ENCODE peak calls at places on chromosomes 6 and 20, in five cellular contexts. O is fibroblast of pulmonary artery, H is OCI-LY7, T is SJSA1, J is coronary artery. M is an unnamed sample.

GRCh38 chr6:168828800-168829199 is 387.8 kb downstream of the SMOC2 start:
- DNase-seq in T (no peak), J (no peak), H (no peak), O (peak; percentile 50), M (no peak)

GRCh38 chr6:31907158-31907813 is 5.4 kb upstream of the ZBTB12 start:
- DNase-seq in T (no peak), H (no peak), O (peak; percentile 96), J (no peak), M (no peak)

GRCh38 chr6:1789092-1789491 is 179.4 kb downstream of the FOXC1 start:
- DNase-seq in O (peak; percentile 65), H (no peak), J (no peak), T (no peak), M (no peak)

GRCh38 chr6:78093861-78094360 is 441.1 kb downstream of the MEI4 start:
- DNase-seq in H (no peak), J (no peak), O (no peak), T (no peak), M (no peak)

GRCh38 chr6:3698021-3698420 is 53.5 kb downstream of the PXDC1 start:
- DNase-seq in J (no peak), H (no peak), O (peak; percentile 60), T (no peak), M (no peak)

GRCh38 chr20:49179368-49180277 is 8.5 kb downstream of the STAU1 start:
- DNase-seq in H (no peak), J (no peak), T (no peak), O (no peak), M (no peak)

GRCh38 chr20:9202440-9203080 is 133.7 kb downstream of the PLCB4 start:
- DNase-seq in O (no peak), T (no peak), J (no peak), H (no peak), M (no peak)

GRCh38 chr20:7856756-7857155 is 83.5 kb downstream of the HAO1 start:
- DNase-seq in H (peak; percentile 10), O (peak; percentile 82), T (no peak), J (no peak), M (no peak)

GRCh38 chr6:36725581-36725980 is 28.0 kb downstream of the RAB44 start:
- DNase-seq in J (no peak), H (no peak), T (no peak), O (no peak), M (no peak)

GRCh38 chr6:154907293-154907692 is 87.8 kb upstream of the TIAM2 start:
- DNase-seq in J (peak; percentile 26), T (no peak), H (no peak), O (peak; percentile 30), M (no peak)

GRCh38 chr20:6622041-6622440 is 145.4 kb upstream of the BMP2 start:
- DNase-seq in H (no peak), T (no peak), J (no peak), O (peak; percentile 17), M (no peak)

GRCh38 chr6:159533568-159533967 is 159.5 kb downstream of the SOD2 start:
- DNase-seq in H (no peak), T (no peak), J (no peak), O (no peak), M (no peak)

GRCh38 chr20:12913781-12914443 is 94.9 kb upstream of the SPTLC3 start:
- DNase-seq in O (no peak), T (no peak), J (no peak), H (no peak), M (no peak)

GRCh38 chr20:1005452-1006027 is 3.4 kb upstream of the RSPO4 start:
- DNase-seq in T (no peak), J (peak; percentile 45), O (peak; percentile 26), H (peak; percentile 60), M (peak; percentile 84)

GRCh38 chr20:33908351-33908750 is 85.4 kb upstream of the RALY start:
- DNase-seq in H (no peak), T (peak; percentile 54), J (no peak), O (peak; percentile 20), M (no peak)

GRCh38 chr6:87357479-87358196 is 13.0 kb downstream of the C6orf163 start:
- DNase-seq in T (no peak), H (no peak), J (no peak), O (no peak), M (peak; percentile 17)

GRCh38 chr20:48025661-48026060 is 240.4 kb upstream of the SULF2 start:
- DNase-seq in J (no peak), T (no peak), H (no peak), O (peak; percentile 53), M (no peak)

GRCh38 chr6:37155394-37156312 is 14.3 kb upstream of the PIM1 start:
- DNase-seq in J (no peak), H (peak; percentile 97), T (no peak), O (no peak), M (no peak)

GRCh38 chr6:112298816-112299281 is 44.5 kb upstream of the LAMA4 start:
- DNase-seq in H (no peak), O (peak; percentile 68), J (no peak), T (no peak), M (no peak)

GRCh38 chr20:1423625-1424106 is 30.8 kb upstream of the FKBP1A start:
- DNase-seq in T (peak; percentile 55), H (peak; percentile 34), O (peak; percentile 79), J (no peak), M (peak; percentile 69)

GRCh38 chr20:32429343-32429742 is 71.2 kb downstream of the ASXL1 start:
- DNase-seq in O (no peak), J (no peak), H (no peak), T (peak; percentile 35), M (peak; percentile 39)

GRCh38 chr20:32429745-32430360 is 71.7 kb downstream of the ASXL1 start:
- DNase-seq in J (no peak), H (no peak), T (peak; percentile 64), O (no peak), M (peak; percentile 35)

GRCh38 chr20:32432277-32432676 is 74.1 kb downstream of the ASXL1 start:
- DNase-seq in J (no peak), H (no peak), T (no peak), O (no peak), M (no peak)

GRCh38 chr20:32433311-32434021 is 75.3 kb downstream of the ASXL1 start:
- DNase-seq in O (no peak), H (no peak), J (no peak), T (peak; percentile 32), M (peak; percentile 43)

GRCh38 chr20:32431457-32431856 is 73.3 kb downstream of the ASXL1 start:
- DNase-seq in O (no peak), T (no peak), H (no peak), J (no peak), M (peak; percentile 13)
- H3K4me3 ChIP-seq in O (no peak overlapping the region), T (no peak overlapping the region), H (no peak overlapping the region), J (no peak overlapping the region), M (no peak overlapping the region)

GRCh38 chr6:49551866-49552129 is 1.3 kb downstream of the C6orf141 start:
- DNase-seq in J (no peak), O (no peak), T (no peak), H (no peak), M (no peak)

GRCh38 chr6:49553353-49553752 is 2.9 kb downstream of the C6orf141 start:
- DNase-seq in T (no peak), H (no peak), J (no peak), O (no peak), M (no peak)

GRCh38 chr6:49550413-49551125 is at the start of gene C6orf141:
- DNase-seq in H (no peak), J (no peak), T (no peak), O (no peak), M (peak; percentile 85)

GRCh38 chr6:49551126-49551865 is 828 bp downstream of the C6orf141 start:
- DNase-seq in H (no peak), J (no peak), T (no peak), O (no peak), M (peak; percentile 62)

GRCh38 chr6:49552596-49552995 is 2.1 kb downstream of the C6orf141 start:
- DNase-seq in J (no peak), O (no peak), H (no peak), T (no peak), M (no peak)
- H3K4me3 ChIP-seq in J (no peak overlapping the region), O (peak overlapping the region; percentile 13), H (no peak overlapping the region), T (no peak overlapping the region), M (no peak overlapping the region)

GRCh38 chr20:44584103-44584690 is 1.8 kb downstream of the PKIG start:
- DNase-seq in O (no peak), T (no peak), H (peak; percentile 71), J (no peak), M (no peak)

GRCh38 chr20:44581515-44581914 is 864 bp upstream of the PKIG start:
- DNase-seq in T (no peak), H (no peak), J (no peak), O (no peak), M (no peak)

GRCh38 chr20:44582321-44583025 is at the start of gene PKIG:
- DNase-seq in T (peak; percentile 53), J (peak; percentile 85), O (peak; percentile 93), H (peak; percentile 48), M (no peak)

GRCh38 chr20:44585042-44585968 is 2.9 kb downstream of the PKIG start:
- DNase-seq in T (no peak), H (peak; percentile 76), O (no peak), J (no peak), M (no peak)

DNA sequence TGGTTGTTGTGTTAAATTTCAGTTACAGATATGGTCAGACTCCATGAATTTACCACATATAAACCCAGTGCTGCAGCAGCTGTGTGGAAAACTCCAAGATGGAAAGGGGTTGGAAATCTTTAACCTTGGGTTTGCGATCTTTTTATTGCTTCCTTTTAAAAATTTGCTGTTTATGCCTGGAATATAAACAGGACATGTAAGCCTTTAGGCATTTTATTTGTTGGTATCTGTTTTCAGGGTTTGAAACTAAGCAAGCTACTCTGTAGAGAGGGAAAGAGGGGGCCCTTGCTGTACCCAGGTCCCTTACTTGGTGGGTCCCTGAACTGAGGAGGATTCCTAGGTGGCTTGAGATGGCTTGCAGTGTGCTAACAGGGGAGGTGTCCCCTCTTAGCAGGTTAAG is 800 bp downstream of the PKIG start:
- DNase-seq in J (no peak), H (no peak), T (no peak), O (no peak), M (no peak)
- H3K4me3 ChIP-seq in J (peak overlapping the region; percentile 65), H (peak overlapping the region; percentile 72), T (peak overlapping the region; percentile 21), O (peak overlapping the region; percentile 61), M (no peak overlapping the region)

GRCh38 chr20:51562027-51562333 is 19.5 kb upstream of the NFATC2 start:
- DNase-seq in H (no peak), O (no peak), T (no peak), J (no peak), M (no peak)

GRCh38 chr20:51563141-51563596 is 20.6 kb upstream of the NFATC2 start:
- DNase-seq in T (no peak), O (no peak), J (no peak), H (no peak), M (no peak)

GRCh38 chr20:51565298-51565697 is 22.8 kb upstream of the NFATC2 start:
- DNase-seq in T (no peak), O (no peak), J (no peak), H (no peak), M (no peak)

GRCh38 chr20:51562334-51563140 is 20.0 kb upstream of the NFATC2 start:
- DNase-seq in H (no peak), J (peak; percentile 94), O (peak; percentile 97), T (peak; percentile 71), M (peak; percentile 88)

GRCh38 chr20:51563597-51564332 is 21.2 kb upstream of the NFATC2 start:
- DNase-seq in O (peak; percentile 85), H (no peak), J (peak; percentile 88), T (peak; percentile 83), M (peak; percentile 81)
- H3K4me3 ChIP-seq in O (no peak overlapping the region), H (no peak overlapping the region), J (peak overlapping the region; percentile 81), T (no peak overlapping the region), M (no peak overlapping the region)

GRCh38 chr20:63537525-63538203 is 488 bp upstream of the PTK6 start:
- DNase-seq in J (no peak), H (peak; percentile 92), T (peak; percentile 86), O (peak; percentile 91), M (peak; percentile 100)
- H3K4me3 ChIP-seq in J (peak overlapping the region; percentile 60), H (peak overlapping the region; percentile 60), T (peak overlapping the region; percentile 15), O (peak overlapping the region; percentile 33), M (peak overlapping the region; percentile 21)

M was measured in H7.